ENCODE peak calls at places on chromosomes 1 and 21, in seven cellular contexts. One of them, this sample, is unnamed.

GRCh38 chr21:39900491-39900890 is 33.3 kb downstream of the PCP4 start:
- DNase-seq in ascending aorta: no peak
- DNase-seq in uterus: no peak
- DNase-seq in substantia nigra: no peak
- DNase-seq in MM.1S: no peak
- DNase-seq in GM12878: no peak
- DNase-seq in OCI-LY7: no peak
- DNase-seq in this sample: no peak

GRCh38 chr21:27419153-27419552 is 452.3 kb upstream of the ADAMTS5 start:
- DNase-seq in ascending aorta: no peak
- DNase-seq in uterus: no peak
- DNase-seq in substantia nigra: no peak
- DNase-seq in MM.1S: no peak
- DNase-seq in GM12878: no peak
- DNase-seq in OCI-LY7: no peak
- DNase-seq in this sample: no peak

GRCh38 chr1:14915356-14916054 is 238.0 kb upstream of the TMEM51 start:
- DNase-seq in ascending aorta: peak
- DNase-seq in uterus: peak
- DNase-seq in substantia nigra: peak
- DNase-seq in MM.1S: peak
- DNase-seq in GM12878: no peak
- DNase-seq in OCI-LY7: peak
- DNase-seq in this sample: no peak

GRCh38 chr21:25734654-25735220 is at the start of the genes ATP5PF and GABPA:
- DNase-seq in ascending aorta: peak
- DNase-seq in uterus: peak
- DNase-seq in substantia nigra: peak
- DNase-seq in MM.1S: peak
- DNase-seq in GM12878: peak
- DNase-seq in OCI-LY7: peak
- DNase-seq in this sample: peak

GRCh38 chr1:145788580-145788979 is 35.3 kb downstream of the RNF115 start:
- DNase-seq in ascending aorta: no peak
- DNase-seq in uterus: no peak
- DNase-seq in substantia nigra: no peak
- DNase-seq in MM.1S: no peak
- DNase-seq in GM12878: no peak
- DNase-seq in OCI-LY7: no peak
- DNase-seq in this sample: no peak

GRCh38 chr1:156941675-156942074 is 21.2 kb downstream of the LRRC71 start:
- DNase-seq in ascending aorta: no peak
- DNase-seq in uterus: no peak
- DNase-seq in substantia nigra: no peak
- DNase-seq in MM.1S: no peak
- DNase-seq in GM12878: no peak
- DNase-seq in OCI-LY7: no peak
- DNase-seq in this sample: peak

GRCh38 chr1:158101944-158102343 is 78.8 kb upstream of the CD1D start:
- DNase-seq in ascending aorta: no peak
- DNase-seq in uterus: no peak
- DNase-seq in substantia nigra: no peak
- DNase-seq in MM.1S: no peak
- DNase-seq in GM12878: no peak
- DNase-seq in OCI-LY7: no peak
- DNase-seq in this sample: no peak

GRCh38 chr1:18569251-18569650 is 61.4 kb upstream of the PAX7 start:
- DNase-seq in ascending aorta: no peak
- DNase-seq in uterus: no peak
- DNase-seq in substantia nigra: no peak
- DNase-seq in MM.1S: no peak
- DNase-seq in GM12878: no peak
- DNase-seq in OCI-LY7: no peak
- DNase-seq in this sample: no peak

GRCh38 chr21:42684109-42684916 is 30.9 kb downstream of the PDE9A start:
- DNase-seq in ascending aorta: no peak
- DNase-seq in uterus: no peak
- DNase-seq in substantia nigra: no peak
- DNase-seq in MM.1S: no peak
- DNase-seq in GM12878: no peak
- DNase-seq in OCI-LY7: peak
- DNase-seq in this sample: peak

GRCh38 chr1:225300381-225300780 is 127.5 kb downstream of the LBR start:
- DNase-seq in ascending aorta: no peak
- DNase-seq in uterus: no peak
- DNase-seq in substantia nigra: no peak
- DNase-seq in MM.1S: no peak
- DNase-seq in GM12878: no peak
- DNase-seq in OCI-LY7: no peak
- DNase-seq in this sample: no peak

GRCh38 chr1:236524892-236525179 is 1.1 kb downstream of the LGALS8 start:
- DNase-seq in ascending aorta: no peak
- DNase-seq in uterus: no peak
- DNase-seq in substantia nigra: no peak
- DNase-seq in MM.1S: no peak
- DNase-seq in GM12878: no peak
- DNase-seq in OCI-LY7: peak
- DNase-seq in this sample: no peak
- H3K27ac ChIP-seq in ascending aorta: peak
- H3K27ac ChIP-seq in uterus: peak
- H3K27ac ChIP-seq in substantia nigra: no peak
- H3K27ac ChIP-seq in MM.1S: no peak
- H3K27ac ChIP-seq in GM12878: peak
- H3K27ac ChIP-seq in OCI-LY7: no peak
- H3K27ac ChIP-seq in this sample: peak

DNA sequence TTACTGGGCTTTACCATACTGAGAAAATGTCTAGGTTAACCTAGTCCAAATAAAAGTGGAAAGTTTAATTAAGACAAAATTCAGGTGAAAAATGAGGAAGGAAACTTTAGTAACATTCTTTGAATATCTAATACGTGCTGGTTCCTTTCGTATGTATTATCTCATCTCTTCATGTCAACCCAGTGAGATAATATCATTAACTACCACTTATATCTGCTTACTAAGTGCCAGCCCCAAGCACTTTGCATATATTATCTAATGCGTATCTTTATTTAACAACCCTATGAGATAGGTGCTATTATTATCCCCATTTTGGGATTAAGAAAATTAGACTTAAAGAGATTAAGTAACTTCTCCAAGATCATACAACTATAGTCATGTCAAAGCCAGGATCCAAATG is 12.5 kb upstream of the PLPP3 start:
- DNase-seq in ascending aorta: no peak
- DNase-seq in uterus: no peak
- DNase-seq in substantia nigra: no peak
- DNase-seq in MM.1S: no peak
- DNase-seq in GM12878: no peak
- DNase-seq in OCI-LY7: no peak
- DNase-seq in this sample: no peak
- H3K27ac ChIP-seq in ascending aorta: no peak
- H3K27ac ChIP-seq in uterus: no peak
- H3K27ac ChIP-seq in substantia nigra: no peak
- H3K27ac ChIP-seq in MM.1S: no peak
- H3K27ac ChIP-seq in GM12878: no peak
- H3K27ac ChIP-seq in OCI-LY7: no peak
- H3K27ac ChIP-seq in this sample: no peak

GRCh38 chr1:21951576-21951870 is 14.4 kb upstream of the HSPG2 start:
- DNase-seq in ascending aorta: no peak
- DNase-seq in uterus: no peak
- DNase-seq in substantia nigra: no peak
- DNase-seq in MM.1S: no peak
- DNase-seq in GM12878: no peak
- DNase-seq in OCI-LY7: no peak
- DNase-seq in this sample: no peak

GRCh38 chr1:21956720-21957552 is 19.8 kb upstream of the HSPG2 start:
- DNase-seq in ascending aorta: peak
- DNase-seq in uterus: peak
- DNase-seq in substantia nigra: no peak
- DNase-seq in MM.1S: no peak
- DNase-seq in GM12878: no peak
- DNase-seq in OCI-LY7: peak
- DNase-seq in this sample: peak

GRCh38 chr1:21952806-21953514 is 15.8 kb upstream of the HSPG2 start:
- DNase-seq in ascending aorta: no peak
- DNase-seq in uterus: no peak
- DNase-seq in substantia nigra: no peak
- DNase-seq in MM.1S: no peak
- DNase-seq in GM12878: no peak
- DNase-seq in OCI-LY7: no peak
- DNase-seq in this sample: no peak

GRCh38 chr1:21955474-21956281 is 18.6 kb upstream of the HSPG2 start:
- DNase-seq in ascending aorta: no peak
- DNase-seq in uterus: peak
- DNase-seq in substantia nigra: no peak
- DNase-seq in MM.1S: no peak
- DNase-seq in GM12878: no peak
- DNase-seq in OCI-LY7: no peak
- DNase-seq in this sample: no peak

GRCh38 chr1:21955058-21955457 is 17.9 kb upstream of the HSPG2 start:
- DNase-seq in ascending aorta: no peak
- DNase-seq in uterus: peak
- DNase-seq in substantia nigra: no peak
- DNase-seq in MM.1S: no peak
- DNase-seq in GM12878: no peak
- DNase-seq in OCI-LY7: no peak
- DNase-seq in this sample: no peak
- H3K27ac ChIP-seq in ascending aorta: peak
- H3K27ac ChIP-seq in uterus: peak
- H3K27ac ChIP-seq in substantia nigra: no peak
- H3K27ac ChIP-seq in MM.1S: no peak
- H3K27ac ChIP-seq in GM12878: no peak
- H3K27ac ChIP-seq in OCI-LY7: no peak
- H3K27ac ChIP-seq in this sample: peak

GRCh38 chr1:58966103-58966916 is 182.5 kb upstream of the JUN start:
- DNase-seq in ascending aorta: no peak
- DNase-seq in uterus: no peak
- DNase-seq in substantia nigra: no peak
- DNase-seq in MM.1S: no peak
- DNase-seq in GM12878: no peak
- DNase-seq in OCI-LY7: peak
- DNase-seq in this sample: no peak

GRCh38 chr1:58966917-58967733 is 183.3 kb upstream of the JUN start:
- DNase-seq in ascending aorta: no peak
- DNase-seq in uterus: no peak
- DNase-seq in substantia nigra: no peak
- DNase-seq in MM.1S: no peak
- DNase-seq in GM12878: no peak
- DNase-seq in OCI-LY7: no peak
- DNase-seq in this sample: no peak

GRCh38 chr1:58971629-58972140 is 187.8 kb upstream of the JUN start:
- DNase-seq in ascending aorta: no peak
- DNase-seq in uterus: peak
- DNase-seq in substantia nigra: no peak
- DNase-seq in MM.1S: no peak
- DNase-seq in GM12878: no peak
- DNase-seq in OCI-LY7: no peak
- DNase-seq in this sample: no peak

GRCh38 chr1:58964880-58965279 is 181.0 kb upstream of the JUN start:
- DNase-seq in ascending aorta: no peak
- DNase-seq in uterus: no peak
- DNase-seq in substantia nigra: no peak
- DNase-seq in MM.1S: no peak
- DNase-seq in GM12878: no peak
- DNase-seq in OCI-LY7: peak
- DNase-seq in this sample: peak

DNA sequence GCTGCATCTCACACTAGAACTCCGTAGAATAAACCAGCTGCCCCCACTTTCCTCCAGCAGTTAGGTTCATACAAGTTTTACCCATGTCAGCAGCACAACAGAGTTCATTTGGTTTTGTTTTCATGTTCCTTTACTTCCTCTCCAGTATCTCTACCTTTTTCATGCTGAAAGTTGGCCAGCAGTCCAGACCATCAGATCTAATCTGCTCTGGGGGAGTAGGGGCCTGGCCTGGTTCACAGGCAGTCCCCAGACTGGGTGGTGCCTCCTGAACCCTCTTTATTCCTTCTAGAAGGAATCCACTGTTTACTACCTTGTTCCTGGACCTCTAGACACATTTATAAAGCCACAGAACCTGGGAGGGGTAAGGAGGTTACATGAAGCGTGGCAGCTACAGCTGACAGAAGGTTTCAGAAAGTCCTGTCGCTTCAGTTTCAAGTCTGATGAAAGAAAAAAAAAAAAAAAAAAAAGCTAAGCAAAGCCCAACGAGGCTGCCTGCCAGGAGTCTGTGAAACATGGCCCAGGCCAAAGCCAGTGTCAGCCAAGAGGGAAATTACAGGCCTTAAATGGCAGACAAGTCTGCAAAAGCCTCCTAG is 184.6 kb upstream of the JUN start:
- DNase-seq in ascending aorta: peak
- DNase-seq in uterus: peak
- DNase-seq in substantia nigra: no peak
- DNase-seq in MM.1S: peak
- DNase-seq in GM12878: peak
- DNase-seq in OCI-LY7: peak
- DNase-seq in this sample: no peak
- H3K27ac ChIP-seq in ascending aorta: peak
- H3K27ac ChIP-seq in uterus: peak
- H3K27ac ChIP-seq in substantia nigra: no peak
- H3K27ac ChIP-seq in MM.1S: peak
- H3K27ac ChIP-seq in GM12878: peak
- H3K27ac ChIP-seq in OCI-LY7: peak
- H3K27ac ChIP-seq in this sample: peak

DNA sequence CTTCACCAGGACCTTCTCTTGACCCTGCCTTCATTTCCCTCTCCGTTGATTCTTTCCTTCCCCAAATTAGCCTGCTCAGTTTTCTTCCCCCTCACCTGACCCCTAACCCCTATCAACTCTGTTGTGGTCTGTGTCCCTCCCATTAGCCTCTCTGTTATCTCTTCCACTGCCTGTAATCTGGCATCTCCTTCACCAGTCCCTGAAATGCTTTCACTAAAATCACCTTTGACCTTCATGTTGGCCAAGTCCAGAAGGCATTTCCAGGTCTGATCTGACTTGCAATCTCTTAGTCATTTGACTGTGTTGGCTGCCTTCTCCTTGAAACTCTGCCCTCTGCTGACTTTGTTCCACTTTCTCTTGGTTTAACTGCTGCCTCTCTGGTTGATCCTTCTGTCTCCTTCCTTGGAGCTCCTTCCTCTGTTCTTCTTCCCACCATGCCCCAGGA is 28.2 kb downstream of the ATP8B2 start:
- DNase-seq in ascending aorta: peak
- DNase-seq in uterus: no peak
- DNase-seq in substantia nigra: no peak
- DNase-seq in MM.1S: peak
- DNase-seq in GM12878: peak
- DNase-seq in OCI-LY7: peak
- DNase-seq in this sample: no peak
- H3K27ac ChIP-seq in ascending aorta: peak
- H3K27ac ChIP-seq in uterus: peak
- H3K27ac ChIP-seq in substantia nigra: no peak
- H3K27ac ChIP-seq in MM.1S: peak
- H3K27ac ChIP-seq in GM12878: no peak
- H3K27ac ChIP-seq in OCI-LY7: no peak
- H3K27ac ChIP-seq in this sample: peak

DNA sequence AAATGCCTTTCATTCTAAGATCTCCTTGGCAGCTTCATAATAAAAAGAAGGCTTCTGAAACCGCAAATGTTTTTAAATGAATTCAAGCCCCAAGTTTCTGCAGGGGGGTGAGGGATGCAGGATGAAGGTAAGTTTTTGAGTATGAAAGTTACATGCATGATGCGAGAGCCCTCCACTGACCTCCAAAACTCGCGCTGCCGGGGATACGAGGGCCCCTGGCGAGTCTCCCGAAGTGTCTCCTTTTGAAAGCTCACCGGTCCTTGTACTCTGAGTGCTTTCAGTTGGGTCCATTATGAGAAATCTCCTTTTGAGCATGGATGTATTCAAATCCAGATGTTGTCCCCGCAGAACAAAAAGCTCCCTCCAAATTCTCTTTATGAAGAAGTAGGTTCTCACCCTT is 18.9 kb upstream of the ZC3H12A start:
- DNase-seq in ascending aorta: no peak
- DNase-seq in uterus: no peak
- DNase-seq in substantia nigra: no peak
- DNase-seq in MM.1S: no peak
- DNase-seq in GM12878: no peak
- DNase-seq in OCI-LY7: no peak
- DNase-seq in this sample: no peak
- H3K27ac ChIP-seq in ascending aorta: peak
- H3K27ac ChIP-seq in uterus: peak
- H3K27ac ChIP-seq in substantia nigra: no peak
- H3K27ac ChIP-seq in MM.1S: no peak
- H3K27ac ChIP-seq in GM12878: no peak
- H3K27ac ChIP-seq in OCI-LY7: no peak
- H3K27ac ChIP-seq in this sample: peak